ENCODE peak calls at places on chromosomes 3 and 15, in six cellular contexts. U is frontal cortex, N is cardiac septum, C is HS-5, X is neural crest cell, Q is GM23248. V is an unnamed sample.

GRCh38 chr3:131794766-131795381 is 239.9 kb downstream of the CPNE4 start:
- DNase-seq in N (no peak), C (peak; percentile 34), X (peak; percentile 31), Q (peak; percentile 75), U (peak; percentile 2), V (peak; percentile 67)

GRCh38 chr3:184748219-184749135 is 36.6 kb upstream of the MAGEF1 start:
- DNase-seq in C (no peak), X (no peak), N (peak; percentile 47), Q (peak; percentile 82), U (no peak), V (peak; percentile 61)

GRCh38 chr15:39453500-39454073 is 127.3 kb upstream of the THBS1 start:
- DNase-seq in U (no peak), X (no peak), C (no peak), N (no peak), Q (no peak), V (no peak)

GRCh38 chr3:64445318-64446300 is 220.3 kb upstream of the PRICKLE2 start:
- DNase-seq in N (no peak), Q (peak; percentile 56), X (peak; percentile 61), C (no peak), U (peak; percentile 48), V (no peak)

GRCh38 chr3:38308456-38308855 is 26.4 kb downstream of the SLC22A14 start:
- DNase-seq in U (no peak), X (no peak), C (no peak), N (no peak), Q (no peak), V (peak; percentile 57)

GRCh38 chr15:92915766-92916435 is 15.8 kb downstream of the CHD2 start:
- DNase-seq in N (no peak), C (no peak), Q (no peak), U (no peak), X (no peak), V (no peak)

GRCh38 chr3:168024537-168024941 is 71.2 kb downstream of the GOLIM4 start:
- DNase-seq in C (peak; percentile 80), Q (peak; percentile 91), N (no peak), U (no peak), X (no peak), V (no peak)

GRCh38 chr3:126433496-126434263 is 39.0 kb downstream of the CFAP100 start:
- DNase-seq in X (no peak), U (no peak), C (no peak), N (peak; percentile 88), Q (no peak), V (no peak)

GRCh38 chr3:72960812-72961518 is 35.6 kb upstream of the PPP4R2 start:
- DNase-seq in C (no peak), N (no peak), U (no peak), Q (peak; percentile 73), X (no peak), V (no peak)

GRCh38 chr15:70127797-70128756 is 30.4 kb upstream of the TLE3 start:
- DNase-seq in X (no peak), C (no peak), U (no peak), Q (no peak), N (no peak), V (no peak)

GRCh38 chr3:14393440-14394111 is 8.8 kb upstream of the SLC6A6 start:
- DNase-seq in Q (no peak), U (no peak), C (no peak), X (no peak), N (no peak), V (no peak)

GRCh38 chr3:151175952-151176351 is 27.1 kb downstream of the GPR171 start:
- DNase-seq in C (no peak), U (no peak), Q (no peak), N (no peak), X (no peak), V (no peak)